ENCODE peak calls at places on chromosomes 1 and 21, in six cellular contexts. D is neural progenitor cell, N is PC-3, T is GM23248, O is MM.1S, W is OCI-LY7. G is an unnamed sample.

GRCh38 chr1:112840631-112841624 is 115.1 kb downstream of the SLC16A1 start:
- DNase-seq in D (peak), O (peak), N (peak), W (no peak), T (peak), G (no peak)

GRCh38 chr1:243596441-243597183 is 253.4 kb downstream of the AKT3 start:
- DNase-seq in O (peak), W (no peak), T (peak), N (peak), D (no peak), G (no peak)

GRCh38 chr21:27149034-27149433 is 182.1 kb upstream of the ADAMTS5 start:
- DNase-seq in D (no peak), W (no peak), T (peak), N (no peak), O (no peak), G (no peak)

GRCh38 chr1:46039571-46040052 is 92.8 kb downstream of the PIK3R3 start:
- DNase-seq in D (no peak), O (no peak), T (peak), W (no peak), N (peak), G (no peak)

GRCh38 chr1:208166340-208167138 is 77.6 kb downstream of the PLXNA2 start:
- DNase-seq in O (no peak), D (no peak), T (no peak), W (peak), N (no peak), G (no peak)

GRCh38 chr1:167273027-167273800 is 52.5 kb downstream of the POU2F1 start:
- DNase-seq in N (no peak), O (no peak), D (no peak), T (peak), W (no peak), G (no peak)

GRCh38 chr1:18900303-18900841 is 2.0 kb downstream of the ALDH4A1 start:
- DNase-seq in W (no peak), T (no peak), D (no peak), N (no peak), O (no peak), G (no peak)

GRCh38 chr1:204763773-204764427 is 78.4 kb upstream of the LRRN2 start:
- DNase-seq in D (peak), T (peak), W (peak), N (peak), O (peak), G (peak)

GRCh38 chr1:243471754-243472725 is 216.2 kb downstream of the SDCCAG8 start:
- DNase-seq in W (no peak), D (no peak), T (peak), N (peak), O (peak), G (no peak)

GRCh38 chr21:35506352-35506751 is 457.2 kb upstream of the RUNX1 start:
- DNase-seq in D (no peak), T (no peak), W (no peak), O (no peak), N (no peak), G (no peak)

GRCh38 chr1:217895817-217896216 is 264.7 kb downstream of the SPATA17 start:
- DNase-seq in O (no peak), W (no peak), N (no peak), D (peak), T (no peak), G (no peak)

GRCh38 chr1:25140073-25140797 is 92.1 kb downstream of the SYF2 start:
- DNase-seq in O (no peak), W (no peak), N (no peak), T (no peak), D (no peak), G (peak)

GRCh38 chr1:53294557-53294956 is 33.3 kb downstream of the LRP8 start:
- DNase-seq in W (no peak), T (peak), D (no peak), N (peak), O (peak), G (peak)

GRCh38 chr21:32624726-32625125 is 12.5 kb upstream of the CFAP298 start:
- DNase-seq in T (peak), O (peak), N (peak), W (no peak), D (no peak), G (no peak)

GRCh38 chr21:45102391-45102932 is 28.1 kb downstream of the ADARB1 start:
- DNase-seq in W (peak), D (no peak), O (no peak), N (peak), T (peak), G (no peak)

GRCh38 chr1:111535256-111536191 is 32.1 kb upstream of the ADORA3 start:
- DNase-seq in T (peak), D (no peak), W (no peak), O (no peak), N (no peak), G (no peak)

GRCh38 chr1:227786673-227787512 is 28.6 kb upstream of the PRSS38 start:
- DNase-seq in N (no peak), T (peak), O (peak), D (no peak), W (no peak), G (no peak)

GRCh38 chr1:1889847-1890505 is 911 bp downstream of the GNB1 start:
- DNase-seq in D (peak), T (peak), N (peak), O (peak), W (peak), G (peak)

GRCh38 chr1:94843430-94843829 is 23.3 kb downstream of the SLC44A3 start:
- DNase-seq in O (no peak), N (no peak), D (no peak), W (no peak), T (no peak), G (no peak)

GRCh38 chr1:176789571-176790090 is 326.7 kb downstream of the PAPPA2 start:
- DNase-seq in N (no peak), W (no peak), D (no peak), T (peak), O (no peak), G (no peak)

GRCh38 chr1:41321277-41321676 is 40.0 kb upstream of the FOXO6 start:
- DNase-seq in W (no peak), D (no peak), O (no peak), N (no peak), T (no peak), G (no peak)

GRCh38 chr1:231983266-231984193 is 356.9 kb downstream of the DISC1 start:
- DNase-seq in N (peak), T (no peak), O (no peak), D (no peak), W (no peak), G (no peak)

GRCh38 chr1:6461538-6462411 is 4.2 kb downstream of the TNFRSF25 start:
- DNase-seq in W (no peak), N (no peak), O (no peak), T (no peak), D (no peak), G (no peak)

GRCh38 chr1:54791880-54792522 is 9.1 kb downstream of the TTC22 start:
- DNase-seq in T (no peak), W (peak), N (peak), D (peak), O (peak), G (peak)

GRCh38 chr21:32414579-32415358 is 2.3 kb downstream of the EVA1C start:
- DNase-seq in D (peak), W (no peak), O (no peak), N (peak), T (peak), G (peak)

GRCh38 chr1:153402226-153402625 is 11.4 kb upstream of the S100A8 start:
- DNase-seq in T (no peak), W (no peak), N (no peak), D (no peak), O (no peak), G (no peak)

GRCh38 chr1:207565546-207566468 is 69.8 kb downstream of the CR1 start:
- DNase-seq in O (no peak), N (peak), D (peak), W (peak), T (peak), G (peak)

GRCh38 chr1:30216602-30217001 is 506.8 kb downstream of the MATN1 start:
- DNase-seq in W (no peak), D (no peak), T (no peak), O (no peak), N (no peak), G (no peak)

GRCh38 chr1:175383239-175383638 is 190.7 kb upstream of the KIAA0040 start:
- DNase-seq in N (no peak), O (no peak), D (no peak), T (no peak), W (no peak), G (no peak)

GRCh38 chr1:75245239-75245638 is 111.1 kb downstream of the LHX8 start:
- DNase-seq in N (no peak), O (no peak), D (no peak), T (no peak), W (no peak), G (no peak)

GRCh38 chr1:204323887-204324286 is 35.8 kb downstream of the PLEKHA6 start:
- DNase-seq in D (no peak), W (no peak), T (peak), O (no peak), N (peak), G (peak)

GRCh38 chr21:43018519-43018918 is 44.2 kb downstream of the PKNOX1 start:
- DNase-seq in T (no peak), O (no peak), W (no peak), D (no peak), N (no peak), G (no peak)

GRCh38 chr21:43269981-43270670 is 101.3 kb downstream of the CRYAA start:
- DNase-seq in T (no peak), W (no peak), N (no peak), D (no peak), O (no peak), G (no peak)

GRCh38 chr1:225259542-225259941 is 168.3 kb downstream of the LBR start:
- DNase-seq in T (no peak), W (no peak), D (no peak), N (no peak), O (no peak), G (peak)

GRCh38 chr1:162690672-162691434 is 58.6 kb downstream of the DDR2 start:
- DNase-seq in O (no peak), T (peak), W (no peak), D (peak), N (peak), G (peak)

DNA sequence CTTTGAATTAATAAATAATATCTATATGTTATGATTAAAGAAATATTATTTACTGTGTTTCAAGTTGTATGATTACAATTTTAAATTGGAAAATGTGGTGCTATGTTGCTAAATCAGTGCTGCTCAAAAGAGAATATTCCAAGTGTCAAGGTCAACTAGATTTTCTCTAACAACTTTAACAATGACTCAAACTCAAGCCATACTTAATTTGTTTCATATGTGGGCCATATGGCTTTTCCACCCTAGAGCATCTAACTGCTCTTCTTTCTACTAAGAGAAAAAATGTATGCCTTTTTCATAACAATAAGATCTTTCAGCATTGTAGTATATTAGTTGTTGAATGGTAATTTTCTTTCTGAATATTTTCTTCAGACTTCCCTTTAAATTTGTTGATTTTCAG is 8.3 kb upstream of the SYT14 start:
- DNase-seq in W (no peak), O (no peak), T (peak), N (no peak), D (no peak), G (no peak)
- TF ChIP-seq EZH2phosphoT487 in W (no peak), O (no peak), T (no peak), N (no peak), D (no peak), G (no peak)

GRCh38 chr1:91398291-91398690 is 6.3 kb downstream of the HFM1 start:
- DNase-seq in N (no peak), W (no peak), O (no peak), D (no peak), T (no peak), G (no peak)
- H3K27ac ChIP-seq in N (no peak), W (no peak), O (no peak), D (no peak), T (no peak), G (no peak)

DNA sequence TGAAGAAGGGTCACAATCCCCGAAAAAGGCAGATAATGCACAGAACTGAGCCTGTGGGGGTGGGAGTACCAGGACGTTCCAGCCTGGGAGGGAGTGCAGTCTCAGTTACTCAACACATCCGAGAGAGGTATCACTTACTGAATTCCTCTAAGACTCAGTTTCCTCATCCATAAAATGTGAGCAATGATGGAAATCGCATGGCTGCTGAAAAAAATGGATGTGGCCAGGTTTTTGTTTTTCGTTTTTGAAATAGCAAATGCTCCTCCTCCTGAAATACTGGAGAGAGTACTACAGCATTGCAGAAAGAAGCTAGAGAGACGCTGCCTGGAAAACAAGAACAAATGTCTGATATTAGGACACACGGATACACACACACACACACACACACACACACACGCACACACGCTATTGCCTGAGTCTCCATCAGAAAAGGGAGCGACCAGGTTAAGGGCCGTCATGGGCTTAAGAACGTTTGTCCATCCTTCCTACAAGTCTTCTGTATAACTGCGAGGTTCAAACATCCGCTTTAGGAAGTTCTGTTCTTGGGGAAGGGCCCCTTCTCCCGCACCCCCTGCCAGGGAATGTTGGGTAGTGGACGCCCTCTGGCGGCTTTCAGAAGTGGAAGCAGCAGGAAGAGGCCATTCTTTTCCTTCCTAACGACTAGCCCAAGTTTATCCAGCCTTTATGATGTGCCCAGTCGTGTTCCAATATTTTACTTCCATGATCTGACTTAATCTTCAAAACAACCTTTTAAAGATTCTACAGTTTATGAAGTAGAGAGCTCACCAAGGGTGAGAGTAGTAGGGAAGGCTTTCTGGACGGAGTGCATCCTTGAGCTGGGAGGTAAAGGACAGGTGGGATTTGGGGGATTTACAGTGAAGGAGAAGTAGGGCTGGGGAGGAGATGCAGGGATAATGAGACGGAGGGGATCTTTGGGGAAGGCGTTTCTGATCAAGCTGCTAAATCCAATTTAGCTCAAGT is 699 bp upstream of the NES start:
- DNase-seq in O (peak), T (peak), D (peak), N (peak), W (peak), G (peak)
- TF ChIP-seq EZH2phosphoT487 in O (no peak), T (no peak), D (no peak), N (no peak), W (no peak), G (no peak)

GRCh38 chr1:194150242-194150641 is 963.8 kb upstream of the B3GALT2 start:
- DNase-seq in O (no peak), D (no peak), N (no peak), W (no peak), T (no peak), G (no peak)
- H3K27ac ChIP-seq in O (no peak), D (no peak), N (no peak), W (no peak), T (no peak), G (no peak)

GRCh38 chr1:245516178-245516829 is 361.5 kb downstream of the KIF26B start:
- DNase-seq in N (peak), O (no peak), W (peak), T (no peak), D (peak), G (no peak)
- TF ChIP-seq EZH2phosphoT487 in N (no peak), O (no peak), W (no peak), T (no peak), D (no peak), G (no peak)

GRCh38 chr21:37829043-37829442 is 87.2 kb downstream of the KCNJ6 start:
- DNase-seq in O (no peak), W (no peak), D (no peak), N (no peak), T (no peak), G (no peak)
- H3K27ac ChIP-seq in O (no peak), W (no peak), D (no peak), N (no peak), T (no peak), G (peak)

GRCh38 chr1:174080819-174081218 is 58.7 kb upstream of the RC3H1 start:
- DNase-seq in N (no peak), O (no peak), D (no peak), T (no peak), W (no peak), G (no peak)
- TF ChIP-seq EZH2phosphoT487 in N (no peak), O (no peak), D (no peak), T (no peak), W (no peak), G (no peak)

GRCh38 chr1:186838380-186839076 is 9.8 kb downstream of the PLA2G4A start:
- DNase-seq in W (no peak), N (no peak), D (no peak), O (no peak), T (no peak), G (peak)
- H3K27ac ChIP-seq in W (no peak), N (no peak), D (no peak), O (no peak), T (no peak), G (no peak)

GRCh38 chr1:100188617-100189016 is 10.6 kb upstream of the LRRC39 start:
- DNase-seq in T (peak), O (peak), D (no peak), N (no peak), W (no peak), G (no peak)
- TF ChIP-seq EZH2phosphoT487 in T (no peak), O (no peak), D (no peak), N (no peak), W (no peak), G (no peak)

G was measured in hepatocyte.